ENCODE peak calls at places on chromosomes 12 and 14, in five cellular contexts. One of them, this sample, is unnamed.

GRCh38 chr14:79557309-79557708 is 654.0 kb downstream of the DIO2 start:
- DNase-seq in RWPE1: no peak
- DNase-seq in GM23248: no peak
- DNase-seq in PC-3: peak; percentile 25
- DNase-seq in sigmoid colon: no peak
- DNase-seq in this sample: no peak

GRCh38 chr14:103744621-103745395 is 29.2 kb downstream of the ZFYVE21 start:
- DNase-seq in RWPE1: no peak
- DNase-seq in GM23248: no peak
- DNase-seq in PC-3: no peak
- DNase-seq in sigmoid colon: peak; percentile 36
- DNase-seq in this sample: no peak

GRCh38 chr12:7832059-7832696 is 40.5 kb downstream of the SLC2A14 start:
- DNase-seq in RWPE1: peak; percentile 68
- DNase-seq in GM23248: peak; percentile 82
- DNase-seq in PC-3: peak; percentile 50
- DNase-seq in sigmoid colon: no peak
- DNase-seq in this sample: peak; percentile 56

GRCh38 chr12:7935773-7936581 is at the start of gene SLC2A3:
- DNase-seq in RWPE1: peak; percentile 46
- DNase-seq in GM23248: peak; percentile 94
- DNase-seq in PC-3: no peak
- DNase-seq in sigmoid colon: peak; percentile 75
- DNase-seq in this sample: peak; percentile 87

GRCh38 chr12:15558915-15559528 is 230.2 kb downstream of the EPS8 start:
- DNase-seq in RWPE1: peak; percentile 16
- DNase-seq in GM23248: peak; percentile 96
- DNase-seq in PC-3: peak; percentile 73
- DNase-seq in sigmoid colon: no peak
- DNase-seq in this sample: peak; percentile 66

GRCh38 chr12:3299929-3300832 is 190.8 kb upstream of the PRMT8 start:
- DNase-seq in RWPE1: peak; percentile 88
- DNase-seq in GM23248: peak; percentile 98
- DNase-seq in PC-3: peak; percentile 96
- DNase-seq in sigmoid colon: peak; percentile 95
- DNase-seq in this sample: peak; percentile 81

GRCh38 chr12:124305776-124306685 is 11.1 kb downstream of the RFLNA start:
- DNase-seq in RWPE1: no peak
- DNase-seq in GM23248: no peak
- DNase-seq in PC-3: no peak
- DNase-seq in sigmoid colon: no peak
- DNase-seq in this sample: no peak

GRCh38 chr12:1812650-1813302 is 7.6 kb upstream of the LRTM2 start:
- DNase-seq in RWPE1: no peak
- DNase-seq in GM23248: peak; percentile 36
- DNase-seq in PC-3: no peak
- DNase-seq in sigmoid colon: no peak
- DNase-seq in this sample: peak; percentile 55

GRCh38 chr14:57610631-57611030 is 117.0 kb upstream of the CCDC198 start:
- DNase-seq in RWPE1: no peak
- DNase-seq in GM23248: no peak
- DNase-seq in PC-3: no peak
- DNase-seq in sigmoid colon: no peak
- DNase-seq in this sample: no peak

GRCh38 chr12:5789469-5789968 is 155.5 kb downstream of the ANO2 start:
- DNase-seq in RWPE1: peak; percentile 7
- DNase-seq in GM23248: no peak
- DNase-seq in PC-3: peak; percentile 38
- DNase-seq in sigmoid colon: no peak
- DNase-seq in this sample: no peak

GRCh38 chr14:75234173-75234855 is 44.3 kb upstream of the FOS start:
- DNase-seq in RWPE1: peak; percentile 34
- DNase-seq in GM23248: peak; percentile 67
- DNase-seq in PC-3: peak; percentile 46
- DNase-seq in sigmoid colon: peak; percentile 83
- DNase-seq in this sample: peak; percentile 96

GRCh38 chr12:96015672-96016071 is 19.5 kb upstream of the HAL start:
- DNase-seq in RWPE1: no peak
- DNase-seq in GM23248: peak; percentile 49
- DNase-seq in PC-3: peak; percentile 50
- DNase-seq in sigmoid colon: no peak
- DNase-seq in this sample: peak; percentile 52

GRCh38 chr12:109734219-109735000 is 20.8 kb downstream of the FAM222A start:
- DNase-seq in RWPE1: no peak
- DNase-seq in GM23248: no peak
- DNase-seq in PC-3: no peak
- DNase-seq in sigmoid colon: peak; percentile 78
- DNase-seq in this sample: no peak

GRCh38 chr12:23536293-23536692 is 413.2 kb downstream of the SOX5 start:
- DNase-seq in RWPE1: no peak
- DNase-seq in GM23248: no peak
- DNase-seq in PC-3: no peak
- DNase-seq in sigmoid colon: no peak
- DNase-seq in this sample: no peak

GRCh38 chr12:50620050-50620974 is 115.5 kb downstream of the DIP2B start:
- DNase-seq in RWPE1: peak; percentile 83
- DNase-seq in GM23248: peak; percentile 94
- DNase-seq in PC-3: peak; percentile 88
- DNase-seq in sigmoid colon: no peak
- DNase-seq in this sample: peak; percentile 94

GRCh38 chr12:68893741-68894140 is 39.2 kb downstream of the CPM start:
- DNase-seq in RWPE1: no peak
- DNase-seq in GM23248: no peak
- DNase-seq in PC-3: no peak
- DNase-seq in sigmoid colon: no peak
- DNase-seq in this sample: no peak

GRCh38 chr14:98944989-98945388 is 327.0 kb downstream of the BCL11B start:
- DNase-seq in RWPE1: no peak
- DNase-seq in GM23248: no peak
- DNase-seq in PC-3: no peak
- DNase-seq in sigmoid colon: no peak
- DNase-seq in this sample: no peak

GRCh38 chr14:65287264-65288131 is 125.0 kb upstream of the FUT8 start:
- DNase-seq in RWPE1: no peak
- DNase-seq in GM23248: no peak
- DNase-seq in PC-3: no peak
- DNase-seq in sigmoid colon: no peak
- DNase-seq in this sample: no peak

GRCh38 chr14:97408937-97409860 is 612.0 kb downstream of the VRK1 start:
- DNase-seq in RWPE1: no peak
- DNase-seq in GM23248: no peak
- DNase-seq in PC-3: no peak
- DNase-seq in sigmoid colon: no peak
- DNase-seq in this sample: no peak

GRCh38 chr12:103855036-103855712 is 14.1 kb upstream of the NT5DC3 start:
- DNase-seq in RWPE1: no peak
- DNase-seq in GM23248: peak; percentile 27
- DNase-seq in PC-3: peak; percentile 46
- DNase-seq in sigmoid colon: no peak
- DNase-seq in this sample: peak; percentile 85

GRCh38 chr12:110689002-110689600 is at the start of gene HVCN1:
- DNase-seq in RWPE1: no peak
- DNase-seq in GM23248: peak; percentile 53
- DNase-seq in PC-3: no peak
- DNase-seq in sigmoid colon: peak; percentile 81
- DNase-seq in this sample: no peak

GRCh38 chr12:12404297-12404696 is 47.4 kb downstream of the BORCS5 start:
- DNase-seq in RWPE1: no peak
- DNase-seq in GM23248: no peak
- DNase-seq in PC-3: no peak
- DNase-seq in sigmoid colon: no peak
- DNase-seq in this sample: no peak

GRCh38 chr12:89750821-89751227 is 42.2 kb upstream of the ATP2B1 start:
- DNase-seq in RWPE1: no peak
- DNase-seq in GM23248: peak; percentile 70
- DNase-seq in PC-3: peak; percentile 90
- DNase-seq in sigmoid colon: no peak
- DNase-seq in this sample: no peak

GRCh38 chr14:74417201-74417600 is 8.8 kb downstream of the SYNDIG1L start:
- DNase-seq in RWPE1: no peak
- DNase-seq in GM23248: no peak
- DNase-seq in PC-3: no peak
- DNase-seq in sigmoid colon: no peak
- DNase-seq in this sample: no peak

GRCh38 chr12:89245090-89245489 is 107.2 kb downstream of the DUSP6 start:
- DNase-seq in RWPE1: no peak
- DNase-seq in GM23248: peak; percentile 78
- DNase-seq in PC-3: no peak
- DNase-seq in sigmoid colon: no peak
- DNase-seq in this sample: no peak

GRCh38 chr12:116687888-116688287 is 50.0 kb downstream of the SPRING1 start:
- DNase-seq in RWPE1: no peak
- DNase-seq in GM23248: peak; percentile 48
- DNase-seq in PC-3: peak; percentile 42
- DNase-seq in sigmoid colon: no peak
- DNase-seq in this sample: no peak

GRCh38 chr14:24314377-24315193 is 3.3 kb downstream of the LTB4R start:
- DNase-seq in RWPE1: no peak
- DNase-seq in GM23248: no peak
- DNase-seq in PC-3: no peak
- DNase-seq in sigmoid colon: no peak
- DNase-seq in this sample: no peak

GRCh38 chr12:70607107-70607506 is 30.1 kb downstream of the PTPRB start:
- DNase-seq in RWPE1: no peak
- DNase-seq in GM23248: no peak
- DNase-seq in PC-3: no peak
- DNase-seq in sigmoid colon: no peak
- DNase-seq in this sample: no peak

GRCh38 chr12:70606001-70606400 is 31.2 kb downstream of the PTPRB start:
- DNase-seq in RWPE1: peak; percentile 43
- DNase-seq in GM23248: peak; percentile 54
- DNase-seq in PC-3: peak; percentile 79
- DNase-seq in sigmoid colon: no peak
- DNase-seq in this sample: no peak

GRCh38 chr12:70609203-70609602 is 28.0 kb downstream of the PTPRB start:
- DNase-seq in RWPE1: no peak
- DNase-seq in GM23248: peak; percentile 28
- DNase-seq in PC-3: no peak
- DNase-seq in sigmoid colon: no peak
- DNase-seq in this sample: no peak

GRCh38 chr12:70608184-70608583 is 29.0 kb downstream of the PTPRB start:
- DNase-seq in RWPE1: no peak
- DNase-seq in GM23248: peak; percentile 14
- DNase-seq in PC-3: no peak
- DNase-seq in sigmoid colon: no peak
- DNase-seq in this sample: no peak

DNA sequence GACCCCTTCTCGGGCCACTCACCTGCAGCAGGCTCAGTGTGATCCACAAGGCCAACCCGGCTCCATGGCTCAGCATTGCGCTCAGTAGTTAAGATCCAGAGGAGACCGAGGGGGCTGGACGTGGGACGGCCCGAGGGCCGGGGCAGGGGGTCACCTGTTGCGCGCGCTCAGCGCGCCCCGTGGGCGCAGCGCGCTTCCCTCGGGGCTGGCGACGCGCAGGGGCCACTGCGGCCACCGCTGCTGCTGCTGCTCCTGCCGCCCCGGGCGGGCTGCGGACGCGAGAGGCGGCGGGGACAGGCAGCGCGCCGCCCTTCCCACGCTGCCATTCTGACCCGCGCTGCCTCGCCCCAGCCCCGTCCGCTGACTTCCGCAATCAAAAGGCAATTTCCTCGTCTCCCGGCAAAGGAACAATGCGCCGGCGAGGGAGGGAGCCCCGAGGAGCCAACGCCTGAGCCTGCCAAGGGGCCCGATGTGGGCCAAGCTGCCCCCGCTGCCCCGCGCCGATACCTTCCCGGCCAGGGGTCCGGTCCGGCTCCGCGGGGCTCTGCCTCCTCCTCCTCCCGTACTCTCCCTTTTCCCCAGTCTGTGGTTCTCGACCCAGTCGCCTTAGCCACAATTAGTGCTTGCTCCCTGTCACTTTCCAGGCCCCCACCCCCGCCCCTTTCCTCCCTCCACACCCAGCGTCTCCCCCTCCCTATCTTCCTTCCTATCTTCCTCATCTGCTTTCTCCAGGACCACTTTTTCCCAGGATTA is 27.3 kb downstream of the PTPRB start:
- DNase-seq in RWPE1: peak; percentile 36
- DNase-seq in GM23248: peak; percentile 73
- DNase-seq in PC-3: peak; percentile 44
- DNase-seq in sigmoid colon: peak; percentile 67
- DNase-seq in this sample: no peak
- H3K27ac ChIP-seq in RWPE1: no peak overlapping the region
- H3K27ac ChIP-seq in GM23248: no peak overlapping the region
- H3K27ac ChIP-seq in PC-3: no peak overlapping the region
- H3K27ac ChIP-seq in sigmoid colon: peak overlapping the region; percentile 50
- H3K27ac ChIP-seq in this sample: no peak overlapping the region

DNA sequence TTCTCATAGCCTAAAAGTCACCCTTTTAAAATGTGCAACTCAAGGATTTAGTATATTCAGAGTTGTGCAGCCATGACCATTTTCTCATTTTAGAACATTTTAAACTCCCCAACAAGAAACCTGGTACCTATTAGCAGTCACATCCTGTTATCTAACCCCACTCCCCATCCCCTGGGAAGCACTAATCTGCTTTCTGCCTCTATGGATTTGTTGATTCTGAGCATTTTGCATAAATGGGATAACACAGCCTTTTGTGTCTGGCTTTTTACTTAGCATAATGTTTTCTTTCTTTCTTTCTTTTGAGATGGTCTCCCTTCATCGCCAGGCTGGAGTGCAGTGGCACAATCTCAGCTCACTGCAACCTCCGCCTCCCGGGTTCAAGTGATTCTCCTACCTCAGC is 38.6 kb upstream of the YY1 start:
- DNase-seq in RWPE1: no peak
- DNase-seq in GM23248: no peak
- DNase-seq in PC-3: no peak
- DNase-seq in sigmoid colon: no peak
- DNase-seq in this sample: no peak
- H3K27ac ChIP-seq in RWPE1: no peak overlapping the region
- H3K27ac ChIP-seq in GM23248: no peak overlapping the region
- H3K27ac ChIP-seq in PC-3: no peak overlapping the region
- H3K27ac ChIP-seq in sigmoid colon: no peak overlapping the region
- H3K27ac ChIP-seq in this sample: no peak overlapping the region

GRCh38 chr12:46477541-46477940 is 105.0 kb upstream of the SLC38A2 start:
- DNase-seq in RWPE1: no peak
- DNase-seq in GM23248: no peak
- DNase-seq in PC-3: no peak
- DNase-seq in sigmoid colon: no peak
- DNase-seq in this sample: no peak
- H3K27ac ChIP-seq in RWPE1: no peak overlapping the region
- H3K27ac ChIP-seq in GM23248: no peak overlapping the region
- H3K27ac ChIP-seq in PC-3: no peak overlapping the region
- H3K27ac ChIP-seq in sigmoid colon: no peak overlapping the region
- H3K27ac ChIP-seq in this sample: no peak overlapping the region

GRCh38 chr12:93173178-93173957 is 204.4 kb upstream of the NUDT4 start:
- DNase-seq in RWPE1: no peak
- DNase-seq in GM23248: peak; percentile 28
- DNase-seq in PC-3: no peak
- DNase-seq in sigmoid colon: no peak
- DNase-seq in this sample: no peak

GRCh38 chr12:93174048-93174447 is 203.7 kb upstream of the NUDT4 start:
- DNase-seq in RWPE1: no peak
- DNase-seq in GM23248: peak; percentile 78
- DNase-seq in PC-3: no peak
- DNase-seq in sigmoid colon: no peak
- DNase-seq in this sample: peak; percentile 69

GRCh38 chr12:93176166-93176565 is 201.6 kb upstream of the NUDT4 start:
- DNase-seq in RWPE1: peak; percentile 15
- DNase-seq in GM23248: peak; percentile 76
- DNase-seq in PC-3: peak; percentile 18
- DNase-seq in sigmoid colon: no peak
- DNase-seq in this sample: no peak

GRCh38 chr12:93176610-93177126 is 201.1 kb upstream of the NUDT4 start:
- DNase-seq in RWPE1: no peak
- DNase-seq in GM23248: no peak
- DNase-seq in PC-3: no peak
- DNase-seq in sigmoid colon: no peak
- DNase-seq in this sample: no peak

GRCh38 chr12:93174473-93174872 is 203.3 kb upstream of the NUDT4 start:
- DNase-seq in RWPE1: no peak
- DNase-seq in GM23248: peak; percentile 8
- DNase-seq in PC-3: no peak
- DNase-seq in sigmoid colon: no peak
- DNase-seq in this sample: no peak
- H3K27ac ChIP-seq in RWPE1: no peak overlapping the region
- H3K27ac ChIP-seq in GM23248: no peak overlapping the region
- H3K27ac ChIP-seq in PC-3: no peak overlapping the region
- H3K27ac ChIP-seq in sigmoid colon: peak overlapping the region; percentile 72
- H3K27ac ChIP-seq in this sample: no peak overlapping the region